ENCODE peak calls at places on chromosomes 13 and 19, in eight cellular contexts. Q is IMR-90, A is thyroid gland, E is Peyer's patch, N is heart left ventricle, M is ascending aorta, X is psoas muscle, O is SK-N-SH. D is an unnamed sample.

GRCh38 chr13:21798181-21798580 is 127.3 kb downstream of the FGF9 start:
- DNase-seq in Q (no peak), A (no peak), E (no peak), N (no peak), M (no peak), X (no peak), O (no peak), D (no peak)

GRCh38 chr13:100658363-100658762 is 16.2 kb downstream of the TMTC4 start:
- DNase-seq in Q (no peak), A (no peak), E (no peak), N (no peak), M (no peak), X (no peak), O (no peak), D (peak; percentile 7)

GRCh38 chr13:31968473-31968872 is 63.1 kb upstream of the FRY start:
- DNase-seq in Q (no peak), A (peak; percentile 19), E (peak; percentile 57), N (no peak), M (no peak), X (no peak), O (no peak), D (peak; percentile 57)

GRCh38 chr19:8323781-8324185 is 2.5 kb downstream of the RPS28 start:
- DNase-seq in Q (no peak), A (no peak), E (no peak), N (no peak), M (no peak), X (peak; percentile 15), O (no peak), D (no peak)

GRCh38 chr13:94236876-94237275 is 242.6 kb downstream of the DCT start:
- DNase-seq in Q (no peak), A (no peak), E (no peak), N (no peak), M (no peak), X (no peak), O (no peak), D (peak; percentile 12)

GRCh38 chr13:60617863-60618733 is 221.1 kb downstream of the TDRD3 start:
- DNase-seq in Q (peak; percentile 36), A (no peak), E (no peak), N (no peak), M (no peak), X (no peak), O (no peak), D (peak; percentile 6)

GRCh38 chr13:72390909-72391308 is 336.5 kb downstream of the MZT1 start:
- DNase-seq in Q (no peak), A (no peak), E (no peak), N (no peak), M (no peak), X (no peak), O (no peak), D (no peak)

GRCh38 chr19:13712767-13713201 is 51.5 kb upstream of the MRI1 start:
- DNase-seq in Q (no peak), A (no peak), E (no peak), N (no peak), M (no peak), X (no peak), O (no peak), D (no peak)

GRCh38 chr19:1591421-1592022 is 1.1 kb downstream of the MBD3 start:
- DNase-seq in Q (no peak), A (peak; percentile 15), E (no peak), N (no peak), M (no peak), X (no peak), O (peak; percentile 57), D (peak; percentile 20)

GRCh38 chr19:29483944-29484581 is 41.7 kb upstream of the VSTM2B start:
- DNase-seq in Q (no peak), A (no peak), E (peak; percentile 17), N (no peak), M (no peak), X (no peak), O (no peak), D (no peak)

GRCh38 chr19:50906217-50906616 is 5.0 kb downstream of the KLK4 start:
- DNase-seq in Q (no peak), A (peak; percentile 65), E (peak; percentile 54), N (no peak), M (no peak), X (no peak), O (peak; percentile 57), D (peak; percentile 22)

GRCh38 chr13:45512148-45512498 is 47.4 kb downstream of the COG3 start:
- DNase-seq in Q (peak; percentile 50), A (no peak), E (no peak), N (no peak), M (no peak), X (no peak), O (no peak), D (no peak)

GRCh38 chr19:11203194-11204075 is 6.1 kb upstream of the KANK2 start:
- DNase-seq in Q (peak; percentile 71), A (peak; percentile 83), E (peak; percentile 71), N (peak; percentile 88), M (peak; percentile 70), X (peak; percentile 80), O (peak; percentile 93), D (peak; percentile 19)

GRCh38 chr19:3687774-3688706 is 12.2 kb downstream of the PIP5K1C start:
- DNase-seq in Q (no peak), A (peak; percentile 41), E (peak; percentile 75), N (no peak), M (no peak), X (no peak), O (no peak), D (peak; percentile 65)

GRCh38 chr13:25148005-25148798 is 23.9 kb downstream of the AMER2 start:
- DNase-seq in Q (no peak), A (no peak), E (no peak), N (no peak), M (no peak), X (no peak), O (no peak), D (no peak)

GRCh38 chr13:69579351-69579750 is 528.3 kb upstream of the ATXN8OS start:
- DNase-seq in Q (no peak), A (no peak), E (no peak), N (no peak), M (no peak), X (no peak), O (peak; percentile 18), D (no peak)

GRCh38 chr13:51246005-51246404 is 23.8 kb downstream of the FAM124A start:
- DNase-seq in Q (no peak), A (peak; percentile 22), E (no peak), N (no peak), M (no peak), X (no peak), O (peak; percentile 78), D (no peak)

GRCh38 chr13:97030705-97031452 is 36.6 kb upstream of the OXGR1 start:
- DNase-seq in Q (peak; percentile 61), A (no peak), E (no peak), N (no peak), M (no peak), X (no peak), O (peak; percentile 47), D (peak; percentile 44)

GRCh38 chr19:3670258-3670795 is 29.9 kb downstream of the PIP5K1C start:
- DNase-seq in Q (peak; percentile 84), A (peak; percentile 26), E (peak; percentile 71), N (peak; percentile 83), M (peak; percentile 83), X (peak; percentile 87), O (no peak), D (no peak)

GRCh38 chr19:44807162-44807561 is 1.7 kb upstream of the BCAM start:
- DNase-seq in Q (no peak), A (peak; percentile 76), E (peak; percentile 72), N (no peak), M (no peak), X (no peak), O (no peak), D (peak; percentile 71)

GRCh38 chr19:50912727-50913716 is 1.8 kb upstream of the KLK4 start:
- DNase-seq in Q (no peak), A (no peak), E (no peak), N (no peak), M (no peak), X (no peak), O (no peak), D (no peak)

GRCh38 chr13:27745301-27745700 is 47.0 kb upstream of the GSX1 start:
- DNase-seq in Q (no peak), A (no peak), E (no peak), N (no peak), M (no peak), X (no peak), O (no peak), D (no peak)
- H3K9me3 ChIP-seq in Q (no peaks in the 10 kb centered on the region), A (no peaks in the 10 kb centered on the region), E (no peaks in the 10 kb centered on the region), N (no peaks in the 10 kb centered on the region), M (no peaks in the 10 kb centered on the region), X (no peaks in the 10 kb centered on the region), O (no peaks in the 10 kb centered on the region), D (no peaks in the 10 kb centered on the region)

DNA sequence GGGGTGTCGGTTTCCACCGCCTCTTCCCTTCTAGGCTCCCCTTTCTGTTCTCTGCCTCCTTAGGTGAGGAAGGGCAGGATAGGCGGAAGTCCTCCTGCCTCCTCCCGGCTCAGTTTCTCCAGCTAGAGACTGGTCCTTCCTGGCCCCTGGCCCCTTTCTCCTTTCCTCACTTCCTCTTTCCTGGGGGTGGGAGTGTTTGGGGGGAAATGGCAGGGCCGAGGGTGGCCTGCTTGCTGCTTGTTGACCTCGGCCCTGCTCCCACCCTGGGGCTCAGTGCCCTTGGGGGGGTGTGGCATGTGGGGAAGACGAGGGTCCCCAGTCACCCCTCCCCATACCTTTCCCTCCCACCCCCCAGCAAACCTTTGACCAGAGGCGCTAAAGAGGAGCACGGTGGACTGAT is 5.0 kb downstream of the U2AF2 start:
- DNase-seq in Q (no peak), A (no peak), E (no peak), N (no peak), M (no peak), X (peak; percentile 43), O (no peak), D (no peak)
- H3K36me3 ChIP-seq in Q (peaks cover 52% of the 10 kb centered on the region), A (peaks cover 54% of the 10 kb centered on the region), E (peaks cover 63% of the 10 kb centered on the region), N (peaks cover 56% of the 10 kb centered on the region), M (peaks cover 57% of the 10 kb centered on the region), X (peaks cover 54% of the 10 kb centered on the region), O (peaks cover 54% of the 10 kb centered on the region), D (peaks cover 35% of the 10 kb centered on the region)

DNA sequence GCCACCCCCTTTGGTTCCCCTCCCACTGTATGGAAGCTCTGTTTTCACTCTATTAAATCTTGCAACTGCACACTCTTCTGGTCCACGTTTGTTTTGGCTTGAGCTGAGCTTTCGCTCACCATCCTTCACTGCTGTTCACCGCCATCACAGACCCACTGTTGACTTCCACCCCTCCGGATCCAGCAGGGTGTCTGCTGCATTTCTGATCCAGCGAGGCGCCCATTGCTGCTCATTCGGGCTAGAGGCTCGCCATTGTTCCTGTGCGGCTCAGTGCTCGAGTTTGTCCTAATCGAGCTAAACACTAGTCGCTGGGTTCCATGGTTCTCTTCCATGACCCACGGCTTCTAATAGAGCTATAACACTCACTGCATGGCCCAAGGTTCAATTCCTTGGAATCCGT is 42.7 kb downstream of the ACTN4 start:
- DNase-seq in Q (no peak), A (no peak), E (no peak), N (no peak), M (no peak), X (no peak), O (no peak), D (no peak)
- H3K27ac ChIP-seq in Q (no peak overlapping the region), A (no peak overlapping the region), E (peak overlapping the region; percentile 14), N (peak overlapping the region; percentile 86), M (peak overlapping the region; percentile 95), X (peak overlapping the region; percentile 98), O (peak overlapping the region; percentile 99), D (peak overlapping the region; percentile 49)

DNA sequence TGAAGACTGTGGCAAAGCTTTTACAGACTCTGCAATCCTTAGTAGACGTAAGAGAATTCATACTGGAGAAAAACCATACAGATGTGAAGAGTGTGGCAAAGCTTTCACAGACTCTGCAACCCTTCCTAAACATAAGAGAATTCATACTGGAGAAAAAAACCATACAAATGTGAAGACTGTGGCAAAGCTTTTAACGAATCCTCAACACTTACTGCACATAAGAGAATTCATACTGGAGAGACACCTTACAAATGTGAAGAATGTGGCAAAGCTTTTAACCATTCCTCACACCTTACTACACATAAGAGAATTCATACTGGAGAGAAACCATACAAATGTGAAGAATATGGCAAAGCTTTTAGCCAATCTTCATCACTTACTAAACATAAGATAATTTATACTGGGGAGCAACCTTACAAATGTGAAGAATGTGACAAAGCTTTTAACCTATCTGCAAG is 50.1 kb upstream of the ZNF98 start:
- DNase-seq in Q (no peak), A (no peak), E (no peak), N (no peak), M (no peak), X (no peak), O (no peak), D (no peak)
- H3K9me3 ChIP-seq in Q (peaks cover 20% of the 10 kb centered on the region), A (peaks cover 19% of the 10 kb centered on the region), E (peaks cover 8% of the 10 kb centered on the region), N (peaks cover 88% of the 10 kb centered on the region), M (peaks cover 86% of the 10 kb centered on the region), X (peaks cover 65% of the 10 kb centered on the region), O (peaks cover 37% of the 10 kb centered on the region), D (peaks cover 4% of the 10 kb centered on the region)